ENCODE peak calls at places on chromosome 15, in four cellular contexts. One of them, this sample, is unnamed.

GRCh38 chr15:100008258-100008657 is 275.0 kb upstream of the LYSMD4 start:
- DNase-seq in SK-N-SH: no peak
- DNase-seq in A549: no peak
- DNase-seq in HepG2: no peak
- DNase-seq in this sample: no peak

GRCh38 chr15:98873441-98874218 is 134.0 kb downstream of the PGPEP1L start:
- DNase-seq in SK-N-SH: no peak
- DNase-seq in A549: peak
- DNase-seq in HepG2: no peak
- DNase-seq in this sample: peak

GRCh38 chr15:72902245-72902928 is 118.8 kb upstream of the ADPGK start:
- DNase-seq in SK-N-SH: no peak
- DNase-seq in A549: no peak
- DNase-seq in HepG2: no peak
- DNase-seq in this sample: no peak

GRCh38 chr15:45522931-45523331 is 376 bp upstream of the SLC30A4 start:
- DNase-seq in SK-N-SH: no peak
- DNase-seq in A549: peak
- DNase-seq in HepG2: no peak
- DNase-seq in this sample: peak

GRCh38 chr15:65050270-65050669 is 5.1 kb downstream of the SLC51B start:
- DNase-seq in SK-N-SH: no peak
- DNase-seq in A549: no peak
- DNase-seq in HepG2: no peak
- DNase-seq in this sample: no peak

GRCh38 chr15:40087095-40087805 is 21.4 kb downstream of the BMF start:
- DNase-seq in SK-N-SH: no peak
- DNase-seq in A549: no peak
- DNase-seq in HepG2: no peak
- DNase-seq in this sample: no peak

GRCh38 chr15:80823995-80824394 is 44.8 kb downstream of the CEMIP start:
- DNase-seq in SK-N-SH: no peak
- DNase-seq in A549: no peak
- DNase-seq in HepG2: no peak
- DNase-seq in this sample: peak

GRCh38 chr15:45660231-45660979 is 25.6 kb downstream of the SQOR start:
- DNase-seq in SK-N-SH: no peak
- DNase-seq in A549: no peak
- DNase-seq in HepG2: no peak
- DNase-seq in this sample: no peak

GRCh38 chr15:39807791-39808190 is 25.1 kb upstream of the FSIP1 start:
- DNase-seq in SK-N-SH: no peak
- DNase-seq in A549: no peak
- DNase-seq in HepG2: no peak
- DNase-seq in this sample: no peak

GRCh38 chr15:55991841-55992768 is 1.3 kb downstream of the NEDD4 start:
- DNase-seq in SK-N-SH: no peak
- DNase-seq in A549: no peak
- DNase-seq in HepG2: no peak
- DNase-seq in this sample: no peak

GRCh38 chr15:52417501-52417900 is 111.2 kb downstream of the MYO5A start:
- DNase-seq in SK-N-SH: no peak
- DNase-seq in A549: no peak
- DNase-seq in HepG2: no peak
- DNase-seq in this sample: peak

GRCh38 chr15:39124155-39124924 is 456.5 kb upstream of the THBS1 start:
- DNase-seq in SK-N-SH: no peak
- DNase-seq in A549: peak
- DNase-seq in HepG2: peak
- DNase-seq in this sample: no peak

GRCh38 chr15:68700395-68701123 is 120.1 kb downstream of the ANP32A start:
- DNase-seq in SK-N-SH: peak
- DNase-seq in A549: no peak
- DNase-seq in HepG2: no peak
- DNase-seq in this sample: no peak

GRCh38 chr15:66936115-66936863 is 129.1 kb upstream of the SMAD3 start:
- DNase-seq in SK-N-SH: peak
- DNase-seq in A549: no peak
- DNase-seq in HepG2: no peak
- DNase-seq in this sample: no peak

GRCh38 chr15:42363942-42364341 is 4.6 kb downstream of the CAPN3 start:
- DNase-seq in SK-N-SH: no peak
- DNase-seq in A549: no peak
- DNase-seq in HepG2: no peak
- DNase-seq in this sample: no peak

GRCh38 chr15:52558196-52558595 is 10.6 kb downstream of the ARPP19 start:
- DNase-seq in SK-N-SH: no peak
- DNase-seq in A549: peak
- DNase-seq in HepG2: no peak
- DNase-seq in this sample: peak

GRCh38 chr15:82850731-82851130 is 41.3 kb downstream of the WHAMM start:
- DNase-seq in SK-N-SH: peak
- DNase-seq in A549: no peak
- DNase-seq in HepG2: no peak
- DNase-seq in this sample: no peak

GRCh38 chr15:82894971-82895520 is 57.5 kb downstream of the HOMER2 start:
- DNase-seq in SK-N-SH: peak
- DNase-seq in A549: no peak
- DNase-seq in HepG2: no peak
- DNase-seq in this sample: no peak

GRCh38 chr15:61379005-61379404 is 149.9 kb upstream of the RORA start:
- DNase-seq in SK-N-SH: no peak
- DNase-seq in A549: no peak
- DNase-seq in HepG2: no peak
- DNase-seq in this sample: no peak

GRCh38 chr15:58520464-58520863 is 88.7 kb downstream of the LIPC start:
- DNase-seq in SK-N-SH: no peak
- DNase-seq in A549: no peak
- DNase-seq in HepG2: no peak
- DNase-seq in this sample: peak

GRCh38 chr15:67030036-67030762 is 35.2 kb upstream of the SMAD3 start:
- DNase-seq in SK-N-SH: no peak
- DNase-seq in A549: no peak
- DNase-seq in HepG2: peak
- DNase-seq in this sample: no peak

GRCh38 chr15:85029221-85029620 is 47.6 kb downstream of the PDE8A start:
- DNase-seq in SK-N-SH: no peak
- DNase-seq in A549: no peak
- DNase-seq in HepG2: no peak
- DNase-seq in this sample: no peak

GRCh38 chr15:46280753-46281521 is 646.1 kb downstream of the SQOR start:
- DNase-seq in SK-N-SH: peak
- DNase-seq in A549: no peak
- DNase-seq in HepG2: no peak
- DNase-seq in this sample: peak

GRCh38 chr15:89116404-89116803 is 28.1 kb downstream of the ABHD2 start:
- DNase-seq in SK-N-SH: no peak
- DNase-seq in A549: peak
- DNase-seq in HepG2: no peak
- DNase-seq in this sample: no peak

GRCh38 chr15:42921049-42921731 is 612 bp upstream of the TTBK2 start:
- DNase-seq in SK-N-SH: peak
- DNase-seq in A549: no peak
- DNase-seq in HepG2: no peak
- DNase-seq in this sample: no peak

GRCh38 chr15:91853501-91853967 is at the start of gene SLCO3A1:
- DNase-seq in SK-N-SH: peak
- DNase-seq in A549: peak
- DNase-seq in HepG2: no peak
- DNase-seq in this sample: peak
- TF ChIP-seq MAX in SK-N-SH: no peak
- TF ChIP-seq MAX in A549: no peak
- TF ChIP-seq MAX in HepG2: no peak
- TF ChIP-seq MAX in this sample: no peak

DNA sequence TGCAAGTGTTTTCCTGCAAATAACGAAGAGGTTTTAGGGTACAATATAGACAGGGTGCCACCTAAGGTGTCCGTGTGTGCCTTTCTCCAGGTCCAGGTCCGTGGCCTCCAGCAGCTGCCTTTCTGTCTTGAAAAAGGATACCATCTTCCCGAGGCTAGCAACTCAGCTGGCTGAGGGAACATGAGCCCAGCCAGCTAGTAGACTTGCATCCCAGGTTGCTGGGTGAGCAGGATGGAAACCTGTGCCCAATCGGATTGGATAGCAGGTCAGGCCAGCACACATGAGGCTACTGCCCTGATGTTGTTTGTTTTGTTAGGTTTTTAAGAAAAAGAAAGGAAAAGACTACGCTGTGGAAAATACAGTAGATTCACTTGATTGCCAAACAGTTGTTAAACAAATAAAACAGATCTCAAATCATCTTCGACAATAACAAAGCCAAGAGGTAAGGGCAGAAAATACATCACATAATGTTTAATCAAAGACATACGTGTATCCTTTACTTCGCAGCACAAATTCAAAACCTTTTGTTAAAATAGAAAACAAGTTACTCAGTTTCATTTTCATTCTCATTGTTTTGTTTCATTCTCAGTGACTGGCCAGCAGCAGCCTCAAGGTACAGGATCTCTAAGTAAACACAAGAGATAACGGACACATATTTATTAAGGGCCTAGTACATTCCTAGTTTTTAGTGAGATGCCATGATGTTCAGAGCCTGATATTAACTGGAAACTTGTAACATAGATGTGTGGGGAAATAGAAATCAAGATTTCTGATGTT is 661.2 kb upstream of the NR2F2 start:
- DNase-seq in SK-N-SH: no peak
- DNase-seq in A549: no peak
- DNase-seq in HepG2: no peak
- DNase-seq in this sample: no peak
- H3K4me3 ChIP-seq in SK-N-SH: peak
- H3K4me3 ChIP-seq in A549: no peak
- H3K4me3 ChIP-seq in HepG2: no peak
- H3K4me3 ChIP-seq in this sample: no peak

DNA sequence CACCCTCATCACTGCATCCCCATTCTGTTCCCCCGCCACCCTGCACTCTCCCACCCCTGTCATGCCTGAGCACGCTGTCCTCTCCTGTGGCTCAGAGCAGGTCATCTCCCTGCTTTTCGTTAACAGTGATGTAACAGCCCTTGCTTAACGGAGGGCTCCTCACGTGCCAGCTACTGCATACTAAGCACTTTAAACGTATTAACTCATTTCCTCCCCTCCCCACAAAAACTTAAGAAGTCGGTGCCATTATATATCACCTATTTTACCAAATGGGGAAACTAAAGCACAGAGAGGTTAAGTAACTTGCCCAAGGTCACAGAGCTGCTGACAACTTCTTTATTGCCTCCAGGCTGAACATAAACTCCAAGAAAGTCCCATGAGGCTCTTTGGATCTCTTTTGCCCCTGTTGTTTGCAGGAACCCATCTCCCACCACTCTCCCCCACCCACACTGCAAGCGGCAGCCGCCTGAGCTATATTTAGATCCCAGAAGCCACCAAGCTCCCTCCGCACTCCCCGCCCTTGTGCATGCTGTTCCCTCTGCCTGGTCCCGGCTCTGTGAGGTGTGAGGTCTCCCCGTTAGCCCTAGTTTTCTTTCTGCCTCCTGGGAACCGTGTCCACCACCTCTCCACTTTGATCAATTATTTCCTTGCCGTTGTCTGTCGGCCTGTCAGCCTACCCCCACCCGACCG is 752 bp upstream of the CSK start:
- DNase-seq in SK-N-SH: no peak
- DNase-seq in A549: no peak
- DNase-seq in HepG2: no peak
- DNase-seq in this sample: peak
- TF ChIP-seq MAX in SK-N-SH: peak
- TF ChIP-seq MAX in A549: no peak
- TF ChIP-seq MAX in HepG2: peak
- TF ChIP-seq MAX in this sample: peak

DNA sequence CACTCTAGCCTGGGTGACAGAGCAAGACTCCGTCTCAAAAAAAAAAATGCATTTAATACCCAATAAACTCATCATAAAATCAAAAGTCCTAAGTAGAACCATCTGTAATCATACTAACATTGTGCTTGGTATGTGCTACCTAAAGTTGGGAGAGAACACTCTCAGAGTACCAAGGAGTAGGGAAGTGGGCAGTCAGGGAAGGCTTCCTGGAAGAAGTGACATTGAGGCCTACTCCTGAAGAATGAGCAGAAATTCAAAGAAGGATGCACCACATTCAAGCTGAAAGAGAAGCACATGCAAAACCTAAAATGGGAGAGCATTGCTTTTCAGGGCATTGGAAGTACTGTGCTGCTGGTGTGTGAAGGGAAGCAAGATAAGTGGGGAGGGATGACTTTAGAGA is 54.1 kb downstream of the TLE3 start:
- DNase-seq in SK-N-SH: no peak
- DNase-seq in A549: no peak
- DNase-seq in HepG2: no peak
- DNase-seq in this sample: no peak
- H3K4me3 ChIP-seq in SK-N-SH: no peak
- H3K4me3 ChIP-seq in A549: no peak
- H3K4me3 ChIP-seq in HepG2: no peak
- H3K4me3 ChIP-seq in this sample: no peak

GRCh38 chr15:34046471-34047145 is 7.6 kb upstream of the AVEN start:
- DNase-seq in SK-N-SH: no peak
- DNase-seq in A549: no peak
- DNase-seq in HepG2: no peak
- DNase-seq in this sample: peak

GRCh38 chr15:34043391-34043790 is 4.4 kb upstream of the AVEN start:
- DNase-seq in SK-N-SH: no peak
- DNase-seq in A549: no peak
- DNase-seq in HepG2: no peak
- DNase-seq in this sample: peak

GRCh38 chr15:34043813-34044212 is 4.8 kb upstream of the AVEN start:
- DNase-seq in SK-N-SH: no peak
- DNase-seq in A549: no peak
- DNase-seq in HepG2: no peak
- DNase-seq in this sample: no peak

GRCh38 chr15:34047893-34048775 is 9.1 kb upstream of the AVEN start:
- DNase-seq in SK-N-SH: no peak
- DNase-seq in A549: no peak
- DNase-seq in HepG2: no peak
- DNase-seq in this sample: no peak

GRCh38 chr15:34049096-34049495 is 10.1 kb upstream of the AVEN start:
- DNase-seq in SK-N-SH: no peak
- DNase-seq in A549: no peak
- DNase-seq in HepG2: no peak
- DNase-seq in this sample: peak
- TF ChIP-seq MAX in SK-N-SH: no peak
- TF ChIP-seq MAX in A549: no peak
- TF ChIP-seq MAX in HepG2: no peak
- TF ChIP-seq MAX in this sample: no peak